ENCODE peak calls at places on chromosomes 6 and 20, in seven cellular contexts. W, I, H, G, L, Z and D are unnamed samples.
A peak's percentile ranks its signal among the peaks of the same experiment; 100 is the strongest.

GRCh38 chr6:154164397-154164796 is 125.4 kb downstream of the OPRM1 start:
- DNase-seq in Z (peak; percentile 90), G (no peak), L (peak; percentile 28), W (no peak), I (peak; percentile 21), H (no peak), D (no peak)

GRCh38 chr6:28207244-28208179 is 17.6 kb upstream of the ZSCAN9 start:
- DNase-seq in L (peak; percentile 53), Z (no peak), W (peak; percentile 70), G (peak; percentile 29), H (no peak), I (peak; percentile 52), D (peak; percentile 63)

GRCh38 chr20:11372831-11373230 is 544.9 kb upstream of the BTBD3 start:
- DNase-seq in I (peak; percentile 9), H (no peak), Z (no peak), G (no peak), L (no peak), W (no peak), D (no peak)

GRCh38 chr6:19831358-19831757 is 5.8 kb upstream of the ID4 start:
- DNase-seq in L (no peak), G (no peak), W (no peak), I (no peak), H (no peak), Z (no peak), D (no peak)

GRCh38 chr20:41218466-41218865 is 81.1 kb downstream of the PLCG1 start:
- DNase-seq in I (no peak), Z (peak; percentile 23), L (no peak), G (no peak), W (no peak), H (no peak), D (no peak)

GRCh38 chr6:166904101-166904746 is 52.1 kb downstream of the RNASET2 start:
- DNase-seq in I (peak; percentile 21), G (no peak), L (no peak), W (no peak), H (no peak), Z (peak; percentile 10), D (peak; percentile 17)

GRCh38 chr6:25384234-25384633 is 105.1 kb downstream of the CARMIL1 start:
- DNase-seq in L (no peak), W (no peak), G (no peak), Z (no peak), I (no peak), H (no peak), D (no peak)

GRCh38 chr20:63377256-63378114 is 16.3 kb upstream of the CHRNA4 start:
- DNase-seq in H (no peak), Z (no peak), L (no peak), W (no peak), I (no peak), G (no peak), D (no peak)

GRCh38 chr20:38894091-38894847 is 31.9 kb upstream of the FAM83D start:
- DNase-seq in I (no peak), Z (no peak), L (no peak), W (no peak), G (no peak), H (no peak), D (no peak)

GRCh38 chr20:63530788-63531160 is 6.4 kb downstream of the PTK6 start:
- DNase-seq in G (no peak), L (peak; percentile 77), W (no peak), I (no peak), H (no peak), Z (no peak), D (no peak)

GRCh38 chr6:15879372-15880261 is 216.8 kb upstream of the DTNBP1 start:
- DNase-seq in W (peak; percentile 71), Z (peak; percentile 38), L (peak; percentile 51), I (peak; percentile 91), H (peak; percentile 76), G (peak; percentile 81), D (peak; percentile 65)

GRCh38 chr6:42163941-42164340 is 9.2 kb upstream of the GUCA1A start:
- DNase-seq in G (no peak), I (no peak), L (no peak), Z (peak; percentile 66), H (no peak), W (no peak), D (no peak)

GRCh38 chr20:23317081-23317480 is 33.5 kb upstream of the NXT1 start:
- DNase-seq in I (no peak), W (no peak), G (no peak), H (no peak), L (no peak), Z (no peak), D (no peak)

GRCh38 chr6:38131527-38131965 is 312.0 kb downstream of the ZFAND3 start:
- DNase-seq in I (peak; percentile 39), Z (no peak), H (no peak), W (no peak), G (no peak), L (no peak), D (peak; percentile 27)

GRCh38 chr6:135522975-135523692 is 25.6 kb upstream of the AHI1 start:
- DNase-seq in L (no peak), I (no peak), W (no peak), Z (no peak), H (no peak), G (no peak), D (no peak)

GRCh38 chr6:134249759-134250602 is 67.9 kb downstream of the SGK1 start:
- DNase-seq in Z (no peak), L (no peak), H (no peak), G (no peak), W (no peak), I (no peak), D (no peak)

GRCh38 chr20:36573103-36573797 is at the start of gene TGIF2:
- DNase-seq in W (peak; percentile 91), I (peak; percentile 95), G (peak; percentile 84), L (peak; percentile 77), Z (peak; percentile 92), H (peak; percentile 95), D (peak; percentile 100)

DNA sequence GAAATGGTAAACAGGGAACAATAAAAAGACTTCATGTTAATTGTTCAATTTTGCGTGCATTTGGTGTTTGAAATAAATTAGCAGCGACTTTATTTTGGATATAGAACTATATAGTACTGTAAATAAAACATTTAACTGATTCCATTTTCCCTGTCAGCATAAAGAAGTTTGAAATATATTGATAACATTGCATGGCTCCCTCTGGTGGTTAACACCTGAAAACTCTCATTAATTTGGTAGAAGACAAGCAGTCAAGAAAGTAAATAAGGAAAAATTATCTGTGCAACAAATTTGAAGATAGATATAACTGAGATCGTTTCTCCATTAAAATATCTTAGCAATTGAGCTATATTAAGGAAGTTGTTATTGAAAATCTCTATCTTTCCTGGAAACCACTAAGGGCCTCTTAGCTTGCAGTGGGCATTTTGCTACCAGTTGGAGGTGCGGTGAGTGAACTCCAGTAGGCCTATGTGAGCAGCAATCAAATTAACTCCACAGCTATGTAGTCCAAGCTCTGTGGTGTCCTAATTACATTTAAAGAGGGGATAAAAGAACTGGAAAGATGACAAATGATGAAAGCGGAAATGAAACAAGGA is 435.7 kb upstream of the FKBP1C start:
- DNase-seq in W (no peak), L (no peak), I (peak; percentile 24), Z (no peak), H (no peak), G (no peak), D (peak; percentile 8)
- TF ChIP-seq CTCF in W (peak; percentile 47), L (peak; percentile 44), I (peak; percentile 37), Z (peak; percentile 15), H (peak; percentile 83), G (peak; percentile 38), D (peak; percentile 57)

GRCh38 chr6:43993881-43994523 is 133.2 kb downstream of the MRPL14 start:
- DNase-seq in W (peak; percentile 60), G (no peak), Z (no peak), I (peak; percentile 12), H (no peak), L (no peak), D (no peak)
- TF ChIP-seq CTCF in W (no peak), G (no peak), Z (no peak), I (no peak), H (no peak), L (no peak), D (no peak)

GRCh38 chr6:159999240-159999671 is 30.4 kb downstream of the IGF2R start:
- DNase-seq in H (no peak), I (no peak), L (no peak), W (no peak), G (no peak), Z (no peak), D (no peak)
- TF ChIP-seq CTCF in H (no peak), I (no peak), L (no peak), W (no peak), G (no peak), Z (no peak), D (no peak)

DNA sequence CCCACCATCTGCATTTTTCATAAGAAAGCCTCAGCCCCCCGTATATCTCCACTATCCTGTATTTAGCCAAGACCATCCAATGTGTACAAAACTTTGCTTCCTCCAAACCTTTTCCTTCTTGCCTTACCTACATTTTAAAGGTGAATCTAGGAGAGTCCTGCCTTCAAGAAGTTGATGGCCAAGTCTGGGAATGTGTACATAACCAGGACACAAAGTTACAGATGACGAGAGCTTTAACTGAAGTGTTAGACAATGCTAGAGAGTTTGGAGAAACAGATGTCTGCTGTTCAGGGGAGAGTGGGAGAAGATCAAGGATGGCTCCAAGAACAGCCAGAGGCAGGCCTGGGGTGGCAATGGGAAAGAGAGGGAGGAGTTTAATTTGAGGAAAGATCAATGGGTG is 2.3 kb upstream of the UQCC2 start:
- DNase-seq in Z (no peak), H (no peak), I (no peak), W (no peak), G (no peak), L (no peak), D (no peak)
- TF ChIP-seq CTCF in Z (no peak), H (no peak), I (no peak), W (no peak), G (no peak), L (no peak), D (no peak)

GRCh38 chr6:39904946-39905639 is 29.2 kb downstream of the MOCS1 start:
- DNase-seq in G (no peak), I (no peak), H (no peak), L (no peak), W (no peak), Z (no peak), D (no peak)
- TF ChIP-seq CTCF in G (no peak), I (no peak), H (no peak), L (no peak), W (no peak), Z (no peak), D (no peak)

GRCh38 chr6:94071835-94072234 is 652.5 kb upstream of the EPHA7 start:
- DNase-seq in I (no peak), H (no peak), G (no peak), W (no peak), Z (no peak), L (no peak), D (no peak)
- TF ChIP-seq CTCF in I (no peak), H (peak; percentile 72), G (no peak), W (no peak), Z (no peak), L (no peak), D (no peak)

GRCh38 chr6:162943369-162943768 is 215.6 kb downstream of the PACRG start:
- DNase-seq in H (no peak), W (no peak), Z (no peak), L (no peak), I (no peak), G (no peak), D (no peak)
- TF ChIP-seq CTCF in H (no peak), W (no peak), Z (no peak), L (no peak), I (no peak), G (no peak), D (no peak)

GRCh38 chr6:157632821-157633220 is 190.2 kb upstream of the SNX9 start:
- DNase-seq in G (no peak), Z (no peak), W (no peak), H (no peak), I (no peak), L (no peak), D (no peak)
- TF ChIP-seq CTCF in G (no peak), Z (no peak), W (no peak), H (no peak), I (no peak), L (no peak), D (no peak)